ENCODE peak calls at places on chromosomes 7 and 10, in nine cellular contexts. C is spleen, W is H1, F is HL-60, S is endothelial cell of umbilical vein, P is stomach, A is prostate gland, Y is GM23338, I is sigmoid colon. O is an unnamed sample.

GRCh38 chr7:32502656-32503189 is 7.4 kb downstream of the AVL9 start:
- DNase-seq in S (no peak), Y (no peak), A (no peak), C (no peak), F (no peak), I (no peak), P (no peak), W (no peak), O (no peak)

GRCh38 chr7:140314571-140315480 is 83.5 kb downstream of the SLC37A3 start:
- DNase-seq in W (no peak), S (no peak), F (no peak), P (no peak), C (no peak), A (no peak), I (no peak), Y (no peak), O (no peak)

GRCh38 chr10:93596539-93596938 is 4.5 kb downstream of the RBP4 start:
- DNase-seq in P (no peak), W (peak), I (no peak), Y (peak), F (no peak), A (no peak), S (no peak), C (no peak), O (no peak)

GRCh38 chr10:132439424-132440163 is 42.6 kb downstream of the PWWP2B start:
- DNase-seq in W (no peak), I (no peak), P (no peak), S (no peak), C (peak), F (no peak), Y (no peak), A (no peak), O (no peak)

GRCh38 chr7:121605297-121605640 is 209.2 kb upstream of the FAM3C start:
- DNase-seq in F (no peak), Y (no peak), C (no peak), A (no peak), S (no peak), P (no peak), W (no peak), I (no peak), O (no peak)

GRCh38 chr10:13535346-13535745 is 6.5 kb upstream of the BEND7 start:
- DNase-seq in S (no peak), I (no peak), P (no peak), F (no peak), W (no peak), Y (no peak), C (no peak), A (no peak), O (no peak)

GRCh38 chr10:43399911-43400310 is 9.1 kb downstream of the HNRNPF start:
- DNase-seq in I (peak), P (no peak), S (no peak), A (no peak), F (no peak), C (no peak), Y (no peak), W (no peak), O (no peak)

GRCh38 chr7:8511810-8512209 is 78.4 kb downstream of the NXPH1 start:
- DNase-seq in I (no peak), A (no peak), F (no peak), P (no peak), W (no peak), Y (no peak), C (no peak), S (no peak), O (no peak)

GRCh38 chr7:127346575-127347256 is 45.8 kb downstream of the ZNF800 start:
- DNase-seq in F (no peak), C (no peak), Y (no peak), P (no peak), A (no peak), W (no peak), S (no peak), I (no peak), O (no peak)

GRCh38 chr7:1923409-1924053 is 253.5 kb downstream of the ELFN1 start:
- DNase-seq in F (no peak), A (no peak), W (no peak), S (no peak), I (no peak), P (no peak), Y (no peak), C (peak), O (no peak)

GRCh38 chr7:17298102-17298839 is at the start of gene AHR:
- DNase-seq in C (peak), Y (peak), F (peak), P (peak), I (peak), A (peak), S (peak), W (peak), O (peak)
- H3K27ac ChIP-seq in C (peak), Y (no peak), F (peak), P (peak), I (peak), A (peak), S (peak), W (peak), O (peak)

GRCh38 chr10:17075510-17075909 is 54.1 kb downstream of the CUBN start:
- DNase-seq in I (no peak), F (peak), C (no peak), A (no peak), W (no peak), P (no peak), S (peak), Y (no peak), O (no peak)
- TF ChIP-seq POLR2AphosphoS5 in I (peak), F (no peak), C (no peak), A (no peak), W (no peak), P (peak), S (peak), Y (no peak), O (no peak)

GRCh38 chr10:129404091-129404490 is 63.0 kb upstream of the MGMT start:
- DNase-seq in P (no peak), F (no peak), W (no peak), I (no peak), Y (no peak), C (no peak), S (no peak), A (no peak), O (no peak)
- H3K4me3 ChIP-seq in P (no peak), F (no peak), W (no peak), I (no peak), Y (no peak), C (no peak), S (no peak), A (no peak), O (no peak)

GRCh38 chr10:33802566-33802965 is 468.1 kb upstream of the NRP1 start:
- DNase-seq in I (no peak), P (no peak), A (no peak), S (no peak), W (no peak), F (no peak), Y (no peak), C (no peak), O (no peak)
- H3K27ac ChIP-seq in I (no peak), P (no peak), A (no peak), S (no peak), W (no peak), F (no peak), Y (no peak), C (no peak), O (no peak)

GRCh38 chr7:88928266-88928665 is 132.7 kb upstream of the TEX47 start:
- DNase-seq in C (no peak), I (no peak), F (no peak), S (no peak), W (no peak), P (no peak), Y (no peak), A (no peak), O (no peak)
- TF ChIP-seq POLR2AphosphoS5 in C (no peak), I (no peak), F (no peak), S (no peak), W (no peak), P (no peak), Y (no peak), A (no peak), O (no peak)

GRCh38 chr10:104641150-104642000 is at the start of gene SORCS3:
- DNase-seq in C (no peak), F (no peak), Y (peak), P (no peak), A (no peak), W (peak), S (no peak), I (no peak), O (no peak)

GRCh38 chr10:104642001-104642270 is 846 bp downstream of the SORCS3 start:
- DNase-seq in C (no peak), W (no peak), F (no peak), A (no peak), S (no peak), P (no peak), Y (peak), I (no peak), O (no peak)

GRCh38 chr10:104638861-104639594 is 2.1 kb upstream of the SORCS3 start:
- DNase-seq in Y (peak), F (no peak), I (no peak), S (no peak), W (peak), A (no peak), P (no peak), C (peak), O (no peak)

GRCh38 chr10:104640339-104641149 is 546 bp upstream of the SORCS3 start:
- DNase-seq in W (no peak), P (no peak), S (no peak), I (no peak), F (no peak), C (no peak), A (no peak), Y (peak), O (no peak)

DNA sequence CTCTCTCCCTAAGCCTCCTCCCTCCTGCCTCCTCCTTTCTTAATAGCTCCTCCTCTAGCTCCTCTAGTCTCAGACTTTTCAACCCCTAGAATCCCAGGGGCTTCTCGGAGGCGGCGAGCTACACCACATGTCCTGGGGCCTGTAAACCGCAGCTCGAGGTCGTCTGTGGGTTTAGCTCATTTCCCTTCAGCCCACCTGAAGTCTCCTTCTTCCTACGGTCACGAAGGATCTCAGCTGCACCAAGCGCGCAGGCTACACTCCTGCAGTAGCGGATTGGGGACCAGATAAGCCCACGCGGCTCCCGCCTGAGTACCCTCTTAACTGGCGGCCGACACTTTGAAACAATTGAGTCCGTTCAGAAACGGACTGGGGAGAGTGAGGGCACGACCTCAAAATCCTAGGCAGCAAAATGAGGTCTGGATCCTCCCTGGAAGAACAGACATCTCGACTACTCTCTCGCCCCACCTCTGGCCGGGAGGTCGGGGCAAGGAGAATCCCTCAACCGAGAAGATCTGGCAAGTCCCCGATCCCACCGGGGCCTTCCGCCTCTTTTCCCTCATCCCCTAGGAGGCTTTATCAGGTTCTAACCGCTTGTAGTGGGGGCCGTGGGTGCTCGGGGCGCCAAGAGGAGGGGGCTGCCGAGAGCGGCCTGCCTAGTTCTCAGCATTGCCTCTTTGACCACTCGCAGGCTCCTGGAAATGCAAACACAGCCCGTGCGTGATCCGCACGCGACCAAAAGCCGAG is 1.3 kb upstream of the SORCS3 start:
- DNase-seq in C (no peak), W (peak), F (no peak), A (no peak), Y (peak), P (no peak), I (no peak), S (no peak), O (no peak)
- H3K4me3 ChIP-seq in C (no peak), W (peak), F (no peak), A (no peak), Y (peak), P (peak), I (peak), S (no peak), O (no peak)

GRCh38 chr10:59138052-59138451 is 38.4 kb upstream of the PHYHIPL start:
- DNase-seq in S (no peak), W (no peak), F (no peak), A (no peak), I (no peak), P (no peak), C (peak), Y (peak), O (no peak)
- H3K27ac ChIP-seq in S (no peak), W (no peak), F (no peak), A (no peak), I (no peak), P (no peak), C (no peak), Y (no peak), O (no peak)

O was measured in SK-N-MC.